ENCODE peak calls at places on chromosomes 1 and 21, in ten cellular contexts. D is right cardiac atrium, C is sigmoid colon, P is HepG2, A is lung, W is heart left ventricle, X is psoas muscle, I is A549, S is stomach, K is cardiac muscle cell. B is an unnamed sample. For H3K4me1, the result is how much of the 10 kb centered on the place peaks cover.

GRCh38 chr1:88104234-88104633 is 579.8 kb upstream of the PKN2 start:
- DNase-seq in X (no peak), C (no peak), A (no peak), S (no peak), I (no peak), D (no peak), K (no peak), P (no peak), W (no peak), B (no peak)

GRCh38 chr1:162094271-162094670 is 24.8 kb downstream of the NOS1AP start:
- DNase-seq in W (no peak), S (no peak), D (no peak), P (no peak), I (no peak), K (no peak), C (no peak), A (no peak), X (no peak), B (no peak)

GRCh38 chr1:185280589-185280988 is 36.5 kb downstream of the IVNS1ABP start:
- DNase-seq in K (no peak), P (no peak), A (no peak), S (no peak), I (no peak), X (no peak), W (no peak), D (peak), C (no peak), B (no peak)

GRCh38 chr1:90710579-90711536 is 6.2 kb downstream of the BARHL2 start:
- DNase-seq in P (no peak), D (no peak), X (no peak), C (no peak), W (no peak), A (no peak), S (no peak), I (no peak), K (no peak), B (no peak)

GRCh38 chr1:191888996-191889622 is 269.2 kb upstream of the RGS18 start:
- DNase-seq in K (peak), X (no peak), C (no peak), D (no peak), S (no peak), W (no peak), P (no peak), A (no peak), I (no peak), B (no peak)

GRCh38 chr1:58818075-58818474 is 34.2 kb upstream of the JUN start:
- DNase-seq in A (no peak), I (peak), W (no peak), K (no peak), X (no peak), P (no peak), D (no peak), S (no peak), C (no peak), B (no peak)

GRCh38 chr1:172378109-172378755 is 42.3 kb upstream of the C1orf105 start:
- DNase-seq in A (no peak), K (no peak), D (no peak), C (no peak), S (no peak), X (no peak), W (no peak), I (no peak), P (no peak), B (no peak)

GRCh38 chr1:198447468-198447867 is 93.0 kb downstream of the ATP6V1G3 start:
- DNase-seq in X (no peak), K (no peak), I (no peak), S (no peak), C (no peak), D (no peak), P (no peak), W (no peak), A (no peak), B (no peak)

GRCh38 chr1:101238041-101238515 is 1.3 kb downstream of the S1PR1 start:
- DNase-seq in D (peak), X (no peak), K (peak), W (no peak), A (no peak), S (no peak), I (no peak), C (no peak), P (no peak), B (no peak)

GRCh38 chr21:16330340-16331319 is 600.8 kb downstream of the USP25 start:
- DNase-seq in I (peak), S (no peak), P (peak), C (no peak), A (no peak), X (no peak), K (peak), D (no peak), W (peak), B (peak)

GRCh38 chr1:231958448-231958847 is 331.9 kb downstream of the DISC1 start:
- DNase-seq in A (no peak), I (no peak), K (peak), X (no peak), W (no peak), C (no peak), D (no peak), S (no peak), P (no peak), B (no peak)

GRCh38 chr1:248900637-248901036 is 5.4 kb upstream of the PGBD2 start:
- DNase-seq in C (no peak), A (no peak), W (no peak), I (no peak), P (no peak), K (no peak), D (no peak), X (no peak), S (no peak), B (no peak)

GRCh38 chr21:17270234-17270633 is 242.6 kb upstream of the CXADR start:
- DNase-seq in W (no peak), K (peak), C (peak), D (peak), I (peak), P (peak), X (no peak), A (no peak), S (no peak), B (no peak)

DNA sequence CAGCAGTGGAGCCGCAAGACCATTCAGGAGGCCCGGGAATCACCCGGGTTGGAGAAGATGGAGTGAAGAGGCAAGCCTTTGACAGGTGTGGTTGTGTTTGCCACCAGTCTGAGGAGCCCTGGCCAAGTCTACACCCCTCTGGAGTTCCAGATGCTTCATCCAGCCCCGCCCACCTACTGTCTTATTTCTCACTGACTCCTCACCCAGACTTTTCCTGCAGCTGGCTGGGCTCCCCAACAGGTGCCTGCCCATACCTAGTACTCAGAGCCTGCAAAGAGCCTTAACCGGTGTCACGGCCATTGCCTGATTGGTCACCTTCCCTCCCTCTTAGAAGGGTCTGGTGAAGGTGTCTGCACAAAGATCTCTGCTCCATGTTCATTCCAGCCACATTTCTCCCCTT is 16.0 kb downstream of the SLC9A1 start:
- DNase-seq in C (no peak), P (no peak), X (no peak), K (no peak), W (no peak), I (no peak), D (peak), A (no peak), S (no peak), B (no peak)
- H3K4me1 ChIP-seq in C (half or more), P (under half), X (half or more), K (under half), W (half or more), I (under half), D (under half), A (under half), S (half or more), B (under half)

DNA sequence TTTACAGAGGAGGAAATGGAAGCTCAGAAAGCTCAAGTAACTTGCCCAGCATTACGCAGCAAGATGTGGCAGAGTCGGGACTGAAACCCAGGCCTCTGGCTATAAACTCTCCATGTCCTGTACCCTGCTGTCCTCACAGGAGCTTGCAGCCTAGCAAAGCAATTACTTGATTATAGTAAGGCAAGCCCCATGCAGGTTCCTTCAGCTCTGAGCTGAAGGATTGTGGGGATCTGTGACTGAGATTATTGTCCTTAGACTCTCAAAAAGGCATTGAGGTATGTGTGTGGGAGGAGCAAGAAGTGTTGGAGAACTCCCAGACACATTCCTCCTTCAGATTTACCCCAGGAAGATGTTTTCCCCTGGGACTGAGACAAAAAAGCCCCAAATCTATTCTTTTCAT is 124.0 kb upstream of the SPATA6 start:
- DNase-seq in C (no peak), K (no peak), D (no peak), S (no peak), P (no peak), I (no peak), X (no peak), A (no peak), W (no peak), B (no peak)
- H3K4me1 ChIP-seq in C (under half), K (under half), D (under half), S (under half), P (under half), I (under half), X (under half), A (under half), W (under half), B (under half)

GRCh38 chr1:8409107-8409506 is 91.2 kb downstream of the SLC45A1 start:
- DNase-seq in D (no peak), P (peak), I (peak), W (no peak), C (no peak), A (no peak), K (peak), S (no peak), X (no peak), B (no peak)
- H3K4me1 ChIP-seq in D (under half), P (under half), I (under half), W (half or more), C (half or more), A (half or more), K (under half), S (half or more), X (half or more), B (under half)

DNA sequence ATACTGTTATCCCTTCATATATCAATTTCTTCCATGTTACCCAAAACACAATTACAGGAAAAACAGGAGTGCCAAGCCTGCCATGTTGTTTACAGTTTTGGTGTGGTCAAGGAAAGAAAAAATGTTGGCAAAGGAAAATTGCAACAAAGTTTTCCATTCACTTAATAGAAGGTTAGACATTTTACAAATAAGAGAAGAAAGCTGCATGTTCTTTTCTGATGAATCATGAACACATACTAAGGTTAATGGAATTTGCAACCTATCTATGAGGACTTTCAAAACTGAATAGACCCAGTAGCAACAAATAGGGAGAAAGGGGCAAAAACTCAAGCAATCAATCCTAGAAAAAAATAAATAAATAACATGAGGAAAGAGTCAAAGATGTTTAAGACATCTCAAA is 556.7 kb downstream of the DPYD start:
- DNase-seq in C (no peak), W (no peak), I (no peak), K (no peak), X (no peak), P (no peak), A (no peak), D (no peak), S (no peak), B (no peak)
- H3K4me1 ChIP-seq in C (under half), W (under half), I (under half), K (under half), X (under half), P (under half), A (under half), D (under half), S (under half), B (under half)

GRCh38 chr1:203760506-203760905 is 4.5 kb upstream of the LAX1 start:
- DNase-seq in S (no peak), X (no peak), K (no peak), P (no peak), C (no peak), A (no peak), W (no peak), I (no peak), D (no peak), B (no peak)

GRCh38 chr1:203763505-203763904 is 1.5 kb upstream of the LAX1 start:
- DNase-seq in C (no peak), P (no peak), K (no peak), W (no peak), A (no peak), X (no peak), D (no peak), S (no peak), I (no peak), B (no peak)

GRCh38 chr1:203765029-203765837 is at the start of gene LAX1:
- DNase-seq in A (no peak), I (no peak), K (no peak), D (no peak), S (peak), P (no peak), W (no peak), X (no peak), C (no peak), B (no peak)

GRCh38 chr1:203768158-203768725 is 3.3 kb downstream of the LAX1 start:
- DNase-seq in I (no peak), K (no peak), D (no peak), P (no peak), A (no peak), W (no peak), S (no peak), C (no peak), X (no peak), B (no peak)

GRCh38 chr1:203764105-203765028 is 616 bp upstream of the LAX1 start:
- DNase-seq in D (no peak), K (no peak), P (no peak), C (no peak), A (no peak), I (no peak), X (no peak), S (no peak), W (no peak), B (no peak)
- H3K4me1 ChIP-seq in D (under half), K (under half), P (under half), C (under half), A (under half), I (under half), X (under half), S (under half), W (under half), B (under half)

GRCh38 chr1:183596500-183596899 is 6.2 kb upstream of the NCF2 start:
- DNase-seq in W (no peak), K (no peak), A (no peak), X (no peak), D (no peak), C (no peak), S (no peak), I (no peak), P (no peak), B (no peak)

GRCh38 chr1:183598386-183598785 is 8.1 kb upstream of the NCF2 start:
- DNase-seq in C (no peak), D (no peak), K (no peak), W (no peak), P (no peak), S (no peak), I (no peak), X (no peak), A (no peak), B (no peak)

GRCh38 chr1:183595537-183595936 is 5.3 kb upstream of the NCF2 start:
- DNase-seq in C (no peak), K (no peak), P (no peak), D (no peak), A (no peak), X (no peak), I (no peak), W (no peak), S (no peak), B (no peak)

GRCh38 chr1:183600136-183600535 is 9.9 kb upstream of the NCF2 start:
- DNase-seq in W (no peak), A (peak), S (no peak), C (no peak), K (no peak), X (no peak), P (no peak), D (no peak), I (peak), B (no peak)

DNA sequence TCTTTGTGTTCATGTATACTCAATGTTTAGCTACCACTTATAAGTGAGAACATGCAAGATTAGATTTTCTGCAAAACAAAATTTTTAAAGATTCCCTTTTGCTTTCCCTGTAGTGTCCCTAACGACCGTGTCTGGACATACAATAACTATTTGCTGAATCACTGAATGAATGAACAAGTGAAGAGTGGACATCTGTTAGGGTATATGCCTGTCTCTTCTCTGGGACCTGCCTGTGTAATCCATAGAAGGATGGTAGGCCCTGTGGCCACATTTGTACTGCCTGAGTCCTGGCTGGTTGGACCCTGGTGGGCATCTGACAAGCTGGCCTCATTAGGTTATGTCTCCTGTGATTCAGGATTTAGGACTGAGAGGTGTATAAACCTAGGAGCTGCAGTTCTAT is 7.4 kb upstream of the NCF2 start:
- DNase-seq in W (no peak), C (no peak), P (no peak), X (no peak), S (no peak), I (no peak), D (no peak), K (no peak), A (no peak), B (no peak)
- H3K4me1 ChIP-seq in W (under half), C (under half), P (under half), X (under half), S (under half), I (under half), D (under half), K (under half), A (under half), B (under half)

DNA sequence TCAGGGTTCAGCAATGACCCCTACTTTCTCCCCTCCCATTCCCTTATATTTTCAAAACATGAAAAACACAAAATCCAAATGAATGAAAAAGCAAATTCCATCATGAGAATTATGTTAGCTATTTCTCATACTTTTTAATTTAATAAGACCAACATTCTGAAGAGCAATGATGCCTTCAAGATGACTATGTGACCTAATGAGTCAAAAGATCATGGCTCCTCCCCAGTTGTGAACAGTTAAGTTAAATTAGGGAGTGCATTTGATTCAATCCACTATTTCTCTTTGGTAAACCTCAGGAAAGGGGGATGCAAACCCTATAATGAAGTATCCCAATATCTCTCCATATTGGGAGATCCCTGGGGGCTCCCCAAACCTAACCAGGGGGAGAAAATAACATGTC is 36.5 kb downstream of the PUM1 start:
- DNase-seq in C (no peak), K (no peak), W (no peak), P (no peak), A (no peak), D (no peak), I (no peak), S (no peak), X (no peak), B (no peak)
- H3K4me1 ChIP-seq in C (half or more), K (under half), W (half or more), P (half or more), A (under half), D (under half), I (half or more), S (half or more), X (half or more), B (under half)

GRCh38 chr21:43723648-43724047 is 4.7 kb downstream of the PDXK start:
- DNase-seq in K (no peak), D (peak), I (no peak), P (no peak), W (no peak), A (no peak), S (no peak), C (no peak), X (no peak), B (no peak)

GRCh38 chr21:43728467-43729390 is 9.8 kb downstream of the PDXK start:
- DNase-seq in W (peak), S (peak), P (peak), I (peak), X (peak), D (peak), K (peak), A (peak), C (peak), B (peak)

GRCh38 chr21:43726686-43727570 is 8.0 kb downstream of the PDXK start:
- DNase-seq in K (no peak), C (no peak), W (no peak), A (no peak), X (peak), D (peak), S (no peak), I (peak), P (no peak), B (no peak)

GRCh38 chr21:43731476-43731875 is 12.5 kb downstream of the PDXK start:
- DNase-seq in D (no peak), W (no peak), X (no peak), C (no peak), I (no peak), S (peak), K (no peak), P (peak), A (no peak), B (peak)

GRCh38 chr21:43727571-43728466 is 8.9 kb downstream of the PDXK start:
- DNase-seq in A (peak), D (peak), I (peak), K (no peak), C (no peak), P (peak), S (peak), W (no peak), X (peak), B (no peak)
- H3K4me1 ChIP-seq in A (under half), D (under half), I (half or more), K (under half), C (half or more), P (half or more), S (half or more), W (half or more), X (under half), B (under half)

DNA sequence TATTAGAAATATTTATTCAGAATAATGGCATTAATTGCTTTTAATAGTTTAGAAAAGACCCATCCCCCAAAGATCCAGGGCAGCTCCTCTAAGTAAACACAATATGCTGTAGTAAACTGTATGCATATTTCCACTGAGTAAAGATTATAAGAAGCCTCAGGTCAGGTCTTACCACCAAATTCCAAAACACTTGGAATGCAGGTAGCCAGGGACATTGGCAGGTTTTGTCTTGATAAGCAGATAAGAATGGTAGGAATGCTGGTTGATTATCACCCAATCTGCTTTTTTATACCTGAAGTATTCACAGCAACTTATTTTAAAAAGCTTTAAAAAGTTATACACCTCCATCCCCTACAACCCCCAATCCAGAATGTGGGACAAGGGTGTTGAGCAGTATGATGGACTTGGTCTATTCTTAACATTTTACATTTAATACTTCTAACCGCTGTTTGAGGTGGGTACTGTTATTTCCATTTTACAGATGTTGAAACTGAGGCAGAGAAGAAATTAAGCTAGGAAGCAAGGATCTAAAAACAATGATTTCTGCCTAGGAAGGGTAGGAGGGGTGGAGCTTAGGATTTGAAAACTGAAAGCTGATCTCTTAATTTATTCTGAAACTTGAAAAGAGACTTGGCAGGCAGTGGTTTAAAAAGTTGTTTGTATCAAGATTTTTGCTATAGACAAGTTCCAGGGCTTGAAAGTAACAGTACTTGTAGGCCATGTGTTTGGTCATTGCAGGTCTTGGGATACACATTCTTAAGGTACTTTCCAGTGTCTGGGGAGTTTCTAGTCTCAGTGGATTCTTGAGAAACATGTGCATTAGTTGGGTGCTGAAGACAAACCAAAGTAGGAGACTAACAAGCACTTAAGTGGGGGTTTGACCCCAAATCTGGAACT is 15.6 kb upstream of the THEM4 start:
- DNase-seq in A (no peak), W (no peak), I (no peak), C (no peak), K (no peak), D (no peak), S (no peak), P (no peak), X (no peak), B (no peak)
- H3K4me1 ChIP-seq in A (under half), W (under half), I (under half), C (under half), K (under half), D (under half), S (under half), P (under half), X (under half), B (under half)

B was measured in colonic mucosa.